ENCODE peak calls at places on chromosomes 2 and 18, in six cellular contexts. Q is GM23338; N is EL; K is stimulated activated CD8-positive, alpha-beta memory T cell treated with anti-CD3 and anti-CD28 coated beads, Interleukin-15, amount 100 ng/mL, for 4 hours; J is iris pigment epithelial cell; D is iPS-NIHi11. F is an unnamed sample.

GRCh38 chr2:212998629-212999359 is 152.6 kb downstream of the IKZF2 start:
- DNase-seq in N (peak), Q (no peak), K (no peak), J (peak), D (no peak), F (no peak)

GRCh38 chr2:97546711-97547110 is 43.0 kb downstream of the ANKRD36B start:
- DNase-seq in Q (no peak), D (no peak), N (no peak), K (no peak), J (peak), F (no peak)

GRCh38 chr18:49892148-49892924 is 79.0 kb upstream of the ACAA2 start:
- DNase-seq in D (no peak), K (no peak), J (peak), Q (no peak), N (peak), F (peak)

GRCh38 chr2:227191367-227191766 is 26.9 kb downstream of the COL4A3 start:
- DNase-seq in D (peak), N (peak), K (no peak), Q (peak), J (peak), F (peak)

GRCh38 chr2:170462433-170463205 is 252.5 kb upstream of the SP5 start:
- DNase-seq in J (no peak), N (no peak), D (no peak), K (no peak), Q (peak), F (no peak)

GRCh38 chr2:127653421-127654083 is 7.6 kb downstream of the GPR17 start:
- DNase-seq in J (no peak), D (no peak), Q (no peak), N (no peak), K (no peak), F (no peak)

GRCh38 chr2:112026509-112026908 is 28.6 kb upstream of the TMEM87B start:
- DNase-seq in Q (no peak), J (no peak), D (no peak), K (no peak), N (no peak), F (peak)

GRCh38 chr2:191500566-191501389 is 177.2 kb upstream of the NABP1 start:
- DNase-seq in D (no peak), N (no peak), Q (no peak), K (no peak), J (no peak), F (peak)

GRCh38 chr2:233111427-233111826 is 51.3 kb downstream of the INPP5D start:
- DNase-seq in Q (no peak), J (no peak), D (no peak), N (no peak), K (no peak), F (no peak)

GRCh38 chr18:79681484-79682387 is 2.1 kb downstream of the CTDP1 start:
- DNase-seq in D (no peak), Q (no peak), K (peak), J (no peak), N (no peak), F (no peak)

GRCh38 chr18:44520981-44521672 is 159.6 kb upstream of the SETBP1 start:
- DNase-seq in Q (no peak), J (peak), D (no peak), K (no peak), N (peak), F (peak)

GRCh38 chr18:28637897-28638296 is 461.0 kb upstream of the CDH2 start:
- DNase-seq in Q (peak), D (no peak), K (no peak), N (no peak), J (no peak), F (no peak)

GRCh38 chr2:1584051-1584531 is 160.2 kb downstream of the PXDN start:
- DNase-seq in N (no peak), J (no peak), D (no peak), Q (no peak), K (no peak), F (no peak)

GRCh38 chr2:126858013-126858412 is 40.7 kb upstream of the TEX51 start:
- DNase-seq in D (no peak), Q (no peak), N (no peak), K (no peak), J (no peak), F (no peak)

F was measured in astrocyte of the hippocampus.